ENCODE peak calls at places on chromosomes 11 and 22, in four cellular contexts. One of them, this sample, is unnamed.

GRCh38 chr11:68970921-68971636 is 9.7 kb downstream of the MRGPRD start:
- DNase-seq in K562: no peak
- DNase-seq in WTC11: peak; percentile 5
- DNase-seq in SK-N-SH: no peak
- DNase-seq in this sample: no peak

GRCh38 chr22:42080287-42080686 is 787 bp downstream of the SMDT1 start:
- DNase-seq in K562: no peak
- DNase-seq in WTC11: no peak
- DNase-seq in SK-N-SH: peak; percentile 44
- DNase-seq in this sample: no peak

GRCh38 chr11:117936973-117937372 is 7.8 kb upstream of the TMPRSS13 start:
- DNase-seq in K562: no peak
- DNase-seq in WTC11: no peak
- DNase-seq in SK-N-SH: no peak
- DNase-seq in this sample: no peak

GRCh38 chr22:40665312-40665711 is 14.0 kb upstream of the MCHR1 start:
- DNase-seq in K562: no peak
- DNase-seq in WTC11: no peak
- DNase-seq in SK-N-SH: no peak
- DNase-seq in this sample: no peak

GRCh38 chr11:44596541-44597276 is 31.2 kb downstream of the CD82 start:
- DNase-seq in K562: no peak
- DNase-seq in WTC11: no peak
- DNase-seq in SK-N-SH: no peak
- DNase-seq in this sample: no peak

GRCh38 chr11:17446482-17446881 is 30.2 kb downstream of the ABCC8 start:
- DNase-seq in K562: no peak
- DNase-seq in WTC11: no peak
- DNase-seq in SK-N-SH: no peak
- DNase-seq in this sample: no peak

GRCh38 chr11:125974284-125974683 is 28.4 kb downstream of the VSIG10L2 start:
- DNase-seq in K562: no peak
- DNase-seq in WTC11: no peak
- DNase-seq in SK-N-SH: no peak
- DNase-seq in this sample: no peak

GRCh38 chr11:65184146-65184545 is 2.4 kb downstream of the CAPN1 start:
- DNase-seq in K562: no peak
- DNase-seq in WTC11: peak; percentile 80
- DNase-seq in SK-N-SH: no peak
- DNase-seq in this sample: peak; percentile 87

GRCh38 chr11:123407124-123407995 is 22.7 kb upstream of the GRAMD1B start:
- DNase-seq in K562: peak; percentile 35
- DNase-seq in WTC11: peak; percentile 78
- DNase-seq in SK-N-SH: peak; percentile 57
- DNase-seq in this sample: peak; percentile 75

GRCh38 chr11:34405079-34405858 is 33.5 kb upstream of the CAT start:
- DNase-seq in K562: no peak
- DNase-seq in WTC11: no peak
- DNase-seq in SK-N-SH: no peak
- DNase-seq in this sample: no peak

GRCh38 chr11:46381836-46382643 is 571 bp downstream of the MDK start:
- DNase-seq in K562: peak; percentile 28
- DNase-seq in WTC11: peak; percentile 46
- DNase-seq in SK-N-SH: peak; percentile 82
- DNase-seq in this sample: no peak

GRCh38 chr11:74257934-74258553 is 53.4 kb downstream of the P4HA3 start:
- DNase-seq in K562: no peak
- DNase-seq in WTC11: no peak
- DNase-seq in SK-N-SH: no peak
- DNase-seq in this sample: no peak

GRCh38 chr11:47083913-47084312 is 92.8 kb downstream of the ARFGAP2 start:
- DNase-seq in K562: no peak
- DNase-seq in WTC11: no peak
- DNase-seq in SK-N-SH: no peak
- DNase-seq in this sample: no peak

GRCh38 chr11:126874276-126874675 is 126.3 kb downstream of the KIRREL3 start:
- DNase-seq in K562: no peak
- DNase-seq in WTC11: no peak
- DNase-seq in SK-N-SH: no peak
- DNase-seq in this sample: no peak

GRCh38 chr11:134126197-134126822 is 57.4 kb downstream of the JAM3 start:
- DNase-seq in K562: no peak
- DNase-seq in WTC11: no peak
- DNase-seq in SK-N-SH: peak; percentile 50
- DNase-seq in this sample: peak; percentile 33

GRCh38 chr11:109939176-109939810 is 153.9 kb upstream of the ZC3H12C start:
- DNase-seq in K562: peak; percentile 41
- DNase-seq in WTC11: no peak
- DNase-seq in SK-N-SH: peak; percentile 50
- DNase-seq in this sample: no peak

GRCh38 chr11:111735262-111736116 is 30.7 kb downstream of the PPP2R1B start:
- DNase-seq in K562: no peak
- DNase-seq in WTC11: no peak
- DNase-seq in SK-N-SH: peak; percentile 88
- DNase-seq in this sample: no peak

GRCh38 chr11:203945-204586 is 3.1 kb downstream of the BET1L start:
- DNase-seq in K562: no peak
- DNase-seq in WTC11: no peak
- DNase-seq in SK-N-SH: no peak
- DNase-seq in this sample: no peak

GRCh38 chr11:8403310-8403709 is 139.6 kb upstream of the LMO1 start:
- DNase-seq in K562: no peak
- DNase-seq in WTC11: no peak
- DNase-seq in SK-N-SH: no peak
- DNase-seq in this sample: no peak
- TF ChIP-seq TEAD4 in K562: no peak
- TF ChIP-seq TEAD4 in WTC11: no peak
- TF ChIP-seq TEAD4 in SK-N-SH: no peak
- TF ChIP-seq TEAD4 in this sample: no peak

GRCh38 chr11:94275961-94276360 is 28.4 kb upstream of the IZUMO1R start:
- DNase-seq in K562: no peak
- DNase-seq in WTC11: no peak
- DNase-seq in SK-N-SH: no peak
- DNase-seq in this sample: no peak

GRCh38 chr11:94271885-94272372 is 32.5 kb upstream of the IZUMO1R start:
- DNase-seq in K562: no peak
- DNase-seq in WTC11: no peak
- DNase-seq in SK-N-SH: no peak
- DNase-seq in this sample: no peak

GRCh38 chr11:94276943-94277342 is 27.4 kb upstream of the IZUMO1R start:
- DNase-seq in K562: no peak
- DNase-seq in WTC11: no peak
- DNase-seq in SK-N-SH: no peak
- DNase-seq in this sample: no peak

DNA sequence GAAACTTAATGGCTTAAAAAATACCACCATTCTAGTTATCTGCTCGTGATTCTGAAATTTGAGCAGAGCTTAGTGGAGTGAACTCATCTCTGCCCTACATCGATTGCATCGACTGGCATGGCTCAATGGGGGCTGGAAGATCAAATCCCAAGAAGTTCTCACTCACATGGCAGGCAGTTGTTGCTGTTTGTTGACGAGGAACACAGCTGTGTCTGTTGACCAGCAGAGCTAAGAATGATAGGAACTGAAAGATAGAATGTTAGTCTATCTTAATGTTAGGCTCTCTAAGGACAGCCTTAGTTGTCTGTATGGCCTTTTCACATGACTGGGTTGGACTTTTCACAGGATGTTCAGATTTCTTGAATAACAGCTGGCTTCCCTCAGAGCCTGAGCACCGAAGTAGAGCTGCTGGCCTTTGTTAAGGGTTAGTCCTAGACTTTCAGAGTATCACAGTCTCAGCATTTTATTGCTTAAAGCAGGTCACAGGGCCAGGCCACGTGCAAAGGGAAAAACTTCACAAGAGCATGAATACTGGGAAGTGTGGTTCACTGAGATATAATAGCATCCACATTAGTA is 31.6 kb upstream of the IZUMO1R start:
- DNase-seq in K562: no peak
- DNase-seq in WTC11: no peak
- DNase-seq in SK-N-SH: no peak
- DNase-seq in this sample: no peak
- TF ChIP-seq TEAD4 in K562: no peak
- TF ChIP-seq TEAD4 in WTC11: no peak
- TF ChIP-seq TEAD4 in SK-N-SH: no peak
- TF ChIP-seq TEAD4 in this sample: no peak

GRCh38 chr22:28766628-28767027 is 5.9 kb upstream of the CCDC117 start:
- DNase-seq in K562: no peak
- DNase-seq in WTC11: no peak
- DNase-seq in SK-N-SH: no peak
- DNase-seq in this sample: no peak
- TF ChIP-seq TEAD4 in K562: no peak
- TF ChIP-seq TEAD4 in WTC11: no peak
- TF ChIP-seq TEAD4 in SK-N-SH: no peak
- TF ChIP-seq TEAD4 in this sample: no peak

GRCh38 chr11:132310390-132311375 is 940.3 kb downstream of the NTM start:
- DNase-seq in K562: no peak
- DNase-seq in WTC11: no peak
- DNase-seq in SK-N-SH: peak; percentile 71
- DNase-seq in this sample: no peak

GRCh38 chr11:132312616-132313210 is 942.3 kb downstream of the NTM start:
- DNase-seq in K562: peak; percentile 39
- DNase-seq in WTC11: peak; percentile 45
- DNase-seq in SK-N-SH: peak; percentile 65
- DNase-seq in this sample: no peak

GRCh38 chr11:132311703-132312102 is 941.3 kb downstream of the NTM start:
- DNase-seq in K562: no peak
- DNase-seq in WTC11: no peak
- DNase-seq in SK-N-SH: peak; percentile 10
- DNase-seq in this sample: no peak

GRCh38 chr11:132307309-132308020 is 937.0 kb downstream of the NTM start:
- DNase-seq in K562: no peak
- DNase-seq in WTC11: no peak
- DNase-seq in SK-N-SH: no peak
- DNase-seq in this sample: no peak

DNA sequence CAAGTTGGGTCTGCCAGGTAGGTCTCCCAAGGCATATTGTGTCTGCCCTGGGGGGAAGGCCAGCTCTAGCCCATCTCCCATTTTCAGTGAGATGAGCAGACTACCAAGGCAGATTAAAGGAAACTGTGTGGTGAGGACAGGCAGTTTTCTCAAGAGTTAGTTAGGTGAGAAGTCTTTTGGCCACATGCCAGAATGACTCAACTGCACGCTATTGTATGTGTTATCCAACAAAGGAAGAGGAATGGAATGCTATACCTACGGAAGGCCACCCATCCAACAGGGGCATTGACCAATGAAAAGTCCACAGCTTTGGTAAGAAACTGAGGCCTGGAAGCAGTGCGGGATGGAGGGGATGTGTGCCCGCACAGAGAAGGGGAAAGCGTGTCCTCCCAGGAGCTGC is 941.7 kb downstream of the NTM start:
- DNase-seq in K562: no peak
- DNase-seq in WTC11: no peak
- DNase-seq in SK-N-SH: no peak
- DNase-seq in this sample: no peak
- TF ChIP-seq TEAD4 in K562: no peak
- TF ChIP-seq TEAD4 in WTC11: no peak
- TF ChIP-seq TEAD4 in SK-N-SH: no peak
- TF ChIP-seq TEAD4 in this sample: no peak

DNA sequence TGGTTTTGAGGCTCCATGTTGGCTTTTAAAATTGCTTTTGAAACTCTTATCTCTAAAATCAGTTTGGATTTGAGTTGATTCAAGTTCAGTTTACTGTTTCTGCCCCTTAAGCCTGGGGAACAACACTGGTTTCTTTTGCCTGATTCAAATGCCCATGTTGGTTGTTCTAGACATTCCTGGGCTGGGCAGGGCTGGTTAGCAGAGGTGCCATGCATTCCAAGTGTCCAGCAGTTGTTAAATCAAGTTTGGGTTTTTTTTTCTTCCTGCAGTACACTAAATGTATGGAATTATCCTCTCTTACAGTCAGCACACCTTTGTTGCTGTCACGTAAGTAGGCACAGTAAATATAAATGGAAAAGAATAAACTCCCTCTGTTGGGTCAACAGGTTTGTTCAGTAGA is 67.2 kb upstream of the MTMR2 start:
- DNase-seq in K562: no peak
- DNase-seq in WTC11: no peak
- DNase-seq in SK-N-SH: no peak
- DNase-seq in this sample: no peak
- TF ChIP-seq TEAD4 in K562: no peak
- TF ChIP-seq TEAD4 in WTC11: no peak
- TF ChIP-seq TEAD4 in SK-N-SH: no peak
- TF ChIP-seq TEAD4 in this sample: no peak

GRCh38 chr22:49267996-49268395 is 559.7 kb downstream of the BRD1 start:
- DNase-seq in K562: no peak
- DNase-seq in WTC11: no peak
- DNase-seq in SK-N-SH: no peak
- DNase-seq in this sample: no peak

GRCh38 chr22:49264696-49265095 is 563.0 kb downstream of the BRD1 start:
- DNase-seq in K562: no peak
- DNase-seq in WTC11: no peak
- DNase-seq in SK-N-SH: no peak
- DNase-seq in this sample: no peak

GRCh38 chr22:49268924-49269323 is 558.7 kb downstream of the BRD1 start:
- DNase-seq in K562: no peak
- DNase-seq in WTC11: no peak
- DNase-seq in SK-N-SH: no peak
- DNase-seq in this sample: no peak

GRCh38 chr22:49269371-49269770 is 558.3 kb downstream of the BRD1 start:
- DNase-seq in K562: no peak
- DNase-seq in WTC11: peak; percentile 66
- DNase-seq in SK-N-SH: no peak
- DNase-seq in this sample: peak; percentile 63

DNA sequence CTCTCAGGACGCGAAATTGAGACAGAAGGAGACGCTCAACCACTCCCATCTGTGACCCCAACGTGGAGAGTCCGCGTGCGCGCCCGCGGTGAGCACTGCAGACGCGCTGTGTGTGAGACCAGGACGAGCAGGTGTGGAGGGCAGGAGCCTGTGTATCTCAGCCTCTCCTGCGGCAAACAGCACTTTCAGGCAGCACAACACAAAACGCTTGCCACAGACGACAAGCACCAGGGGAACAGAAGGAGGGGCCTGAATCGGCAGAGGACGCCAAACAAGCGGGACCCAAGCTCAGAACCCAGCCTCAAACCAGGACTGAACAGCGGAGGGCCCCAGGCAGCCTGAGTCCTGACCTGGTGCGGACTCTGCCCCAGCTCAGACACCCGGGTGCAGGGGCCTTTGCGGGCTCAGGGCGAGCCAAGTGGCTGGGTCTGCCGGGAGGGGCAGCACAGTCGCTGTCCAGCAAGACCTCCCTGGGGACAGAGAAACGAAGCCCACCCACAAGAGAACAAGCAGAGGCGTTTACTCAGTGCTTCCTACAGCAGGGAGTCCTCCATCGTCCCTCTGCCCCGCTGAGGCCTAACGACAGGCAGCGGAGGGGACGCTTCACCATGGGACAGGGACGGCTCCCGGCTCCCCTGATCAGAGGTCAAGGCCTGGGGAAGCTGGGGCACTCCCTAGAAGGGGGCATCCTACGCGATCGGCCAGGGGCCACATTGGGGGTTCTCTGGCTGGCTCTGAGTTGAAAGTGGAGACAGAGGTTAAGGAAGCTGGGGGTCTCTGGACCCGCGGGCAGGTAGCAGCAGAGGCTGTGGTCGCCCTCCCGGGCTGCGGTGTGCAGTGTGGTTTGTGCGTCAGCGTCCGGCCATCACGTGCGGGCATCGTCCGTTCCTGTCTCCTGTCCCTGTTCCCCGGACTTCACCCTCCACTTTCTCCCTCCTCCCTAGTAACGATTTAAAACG is 560.8 kb downstream of the BRD1 start:
- DNase-seq in K562: no peak
- DNase-seq in WTC11: peak; percentile 28
- DNase-seq in SK-N-SH: no peak
- DNase-seq in this sample: no peak
- TF ChIP-seq TEAD4 in K562: no peak
- TF ChIP-seq TEAD4 in WTC11: no peak
- TF ChIP-seq TEAD4 in SK-N-SH: no peak
- TF ChIP-seq TEAD4 in this sample: no peak

This sample was measured in H1.